ENCODE peak calls at places on chromosomes 12 and 14, in five cellular contexts. One of them, this sample, is unnamed.

GRCh38 chr12:113803829-113804140 is 162.3 kb downstream of the RBM19 start:
- DNase-seq in fibroblast of mammary gland: no peak
- DNase-seq in BJ: no peak
- DNase-seq in PC-3: no peak
- DNase-seq in SJCRH30: no peak
- DNase-seq in this sample: no peak

GRCh38 chr14:60970146-60970545 is 10.7 kb downstream of the TRMT5 start:
- DNase-seq in fibroblast of mammary gland: no peak
- DNase-seq in BJ: no peak
- DNase-seq in PC-3: no peak
- DNase-seq in SJCRH30: no peak
- DNase-seq in this sample: no peak

GRCh38 chr14:64238049-64238448 is 56.1 kb downstream of the ESR2 start:
- DNase-seq in fibroblast of mammary gland: no peak
- DNase-seq in BJ: no peak
- DNase-seq in PC-3: no peak
- DNase-seq in SJCRH30: no peak
- DNase-seq in this sample: no peak

GRCh38 chr14:92513966-92514843 is 624 bp downstream of the RIN3 start:
- DNase-seq in fibroblast of mammary gland: peak; percentile 32
- DNase-seq in BJ: no peak
- DNase-seq in PC-3: no peak
- DNase-seq in SJCRH30: no peak
- DNase-seq in this sample: no peak

GRCh38 chr14:33777651-33778050 is 173.2 kb downstream of the EGLN3 start:
- DNase-seq in fibroblast of mammary gland: no peak
- DNase-seq in BJ: no peak
- DNase-seq in PC-3: peak; percentile 73
- DNase-seq in SJCRH30: no peak
- DNase-seq in this sample: no peak

GRCh38 chr12:50614167-50614762 is 109.5 kb downstream of the DIP2B start:
- DNase-seq in fibroblast of mammary gland: peak; percentile 39
- DNase-seq in BJ: no peak
- DNase-seq in PC-3: no peak
- DNase-seq in SJCRH30: peak; percentile 24
- DNase-seq in this sample: no peak

GRCh38 chr14:105146976-105147700 is 21.4 kb downstream of the JAG2 start:
- DNase-seq in fibroblast of mammary gland: no peak
- DNase-seq in BJ: no peak
- DNase-seq in PC-3: no peak
- DNase-seq in SJCRH30: peak; percentile 2
- DNase-seq in this sample: no peak

GRCh38 chr12:121494093-121494787 is 86.6 kb downstream of the KDM2B start:
- DNase-seq in fibroblast of mammary gland: peak; percentile 45
- DNase-seq in BJ: no peak
- DNase-seq in PC-3: peak; percentile 53
- DNase-seq in SJCRH30: peak; percentile 39
- DNase-seq in this sample: peak; percentile 81

GRCh38 chr12:19035552-19035951 is 94.0 kb upstream of the PLEKHA5 start:
- DNase-seq in fibroblast of mammary gland: peak; percentile 89
- DNase-seq in BJ: peak; percentile 52
- DNase-seq in PC-3: no peak
- DNase-seq in SJCRH30: no peak
- DNase-seq in this sample: no peak

GRCh38 chr12:88494520-88494919 is 85.8 kb downstream of the KITLG start:
- DNase-seq in fibroblast of mammary gland: no peak
- DNase-seq in BJ: no peak
- DNase-seq in PC-3: no peak
- DNase-seq in SJCRH30: no peak
- DNase-seq in this sample: no peak

GRCh38 chr12:20718294-20718693 is 23.2 kb downstream of the SLCO1C1 start:
- DNase-seq in fibroblast of mammary gland: no peak
- DNase-seq in BJ: no peak
- DNase-seq in PC-3: no peak
- DNase-seq in SJCRH30: no peak
- DNase-seq in this sample: no peak

GRCh38 chr14:102768223-102769048 is 8.8 kb upstream of the TRAF3 start:
- DNase-seq in fibroblast of mammary gland: no peak
- DNase-seq in BJ: no peak
- DNase-seq in PC-3: no peak
- DNase-seq in SJCRH30: no peak
- DNase-seq in this sample: peak; percentile 90

GRCh38 chr14:102770910-102771543 is 6.2 kb upstream of the TRAF3 start:
- DNase-seq in fibroblast of mammary gland: no peak
- DNase-seq in BJ: no peak
- DNase-seq in PC-3: no peak
- DNase-seq in SJCRH30: no peak
- DNase-seq in this sample: no peak

GRCh38 chr14:102772781-102773570 is 4.3 kb upstream of the TRAF3 start:
- DNase-seq in fibroblast of mammary gland: no peak
- DNase-seq in BJ: no peak
- DNase-seq in PC-3: no peak
- DNase-seq in SJCRH30: no peak
- DNase-seq in this sample: peak; percentile 74

GRCh38 chr14:102769049-102769327 is 8.3 kb upstream of the TRAF3 start:
- DNase-seq in fibroblast of mammary gland: no peak
- DNase-seq in BJ: no peak
- DNase-seq in PC-3: no peak
- DNase-seq in SJCRH30: no peak
- DNase-seq in this sample: no peak

DNA sequence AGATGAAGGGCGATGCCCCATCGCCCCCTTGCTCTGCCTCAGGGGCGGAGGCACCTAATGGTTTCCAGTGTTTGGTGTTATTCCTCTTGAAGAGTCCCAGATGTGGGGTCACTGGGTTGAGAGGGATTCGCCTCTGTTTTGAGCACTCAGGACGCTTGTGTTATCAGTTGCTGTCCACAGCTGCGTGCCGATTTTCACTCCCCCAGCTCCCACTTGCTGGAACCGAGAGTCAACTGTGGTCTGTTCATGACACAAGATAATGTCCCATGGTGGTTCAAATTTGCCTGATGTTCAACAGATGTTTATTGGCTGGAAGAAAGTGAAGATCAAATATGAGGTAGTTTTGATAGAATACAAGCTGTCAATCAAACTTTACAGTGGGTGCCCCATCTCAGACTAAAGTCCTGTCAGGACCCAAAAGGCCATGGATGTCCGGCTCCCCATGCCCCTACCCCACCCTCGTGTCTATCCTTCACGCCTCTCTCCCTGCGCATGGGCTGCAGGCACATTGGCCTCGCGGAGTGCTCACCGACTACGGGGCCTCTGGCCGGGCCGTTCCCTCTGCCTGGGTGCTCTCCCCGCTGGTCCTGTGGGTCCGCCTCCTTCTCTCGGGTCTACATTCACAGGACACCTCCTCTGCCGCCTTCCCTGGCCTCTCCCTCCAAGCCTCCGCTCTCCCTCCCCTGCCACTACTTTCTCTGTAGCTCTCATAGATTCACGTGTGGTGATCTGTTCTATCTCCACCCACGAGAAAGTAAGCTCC is 6.9 kb upstream of the TRAF3 start:
- DNase-seq in fibroblast of mammary gland: no peak
- DNase-seq in BJ: no peak
- DNase-seq in PC-3: no peak
- DNase-seq in SJCRH30: no peak
- DNase-seq in this sample: no peak
- H3K4me3 ChIP-seq in fibroblast of mammary gland: no peak overlapping the region
- H3K4me3 ChIP-seq in BJ: no peak overlapping the region
- H3K4me3 ChIP-seq in PC-3: no peak overlapping the region
- H3K4me3 ChIP-seq in SJCRH30: no peak overlapping the region
- H3K4me3 ChIP-seq in this sample: no peak overlapping the region

GRCh38 chr14:21509432-21510143 is 1.6 kb downstream of the METTL3 start:
- DNase-seq in fibroblast of mammary gland: no peak
- DNase-seq in BJ: no peak
- DNase-seq in PC-3: no peak
- DNase-seq in SJCRH30: no peak
- DNase-seq in this sample: no peak
- H3K4me3 ChIP-seq in fibroblast of mammary gland: peak overlapping the region; percentile 97
- H3K4me3 ChIP-seq in BJ: no peak overlapping the region
- H3K4me3 ChIP-seq in PC-3: peak overlapping the region; percentile 96
- H3K4me3 ChIP-seq in SJCRH30: peak overlapping the region; percentile 88
- H3K4me3 ChIP-seq in this sample: peak overlapping the region; percentile 91

DNA sequence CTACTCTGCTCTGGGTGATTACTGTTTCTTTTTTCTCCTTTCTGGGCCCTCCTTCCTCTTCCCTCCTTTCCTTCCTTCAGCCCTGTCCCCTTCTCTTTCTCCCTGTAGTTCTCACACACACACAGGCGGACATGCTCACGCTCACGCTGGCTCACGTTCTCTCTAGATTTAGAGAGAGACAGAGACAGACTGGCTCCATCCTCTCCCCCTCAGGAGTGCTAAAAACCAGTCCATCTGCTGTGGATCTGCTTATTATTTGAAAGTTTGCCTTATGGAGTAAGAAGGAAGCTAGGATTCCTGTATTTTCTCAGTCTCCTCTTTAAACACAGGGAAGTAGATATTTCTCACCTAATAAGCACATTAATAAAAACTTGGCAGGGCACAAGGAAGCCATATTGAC is 48.1 kb downstream of the KCNA1 start:
- DNase-seq in fibroblast of mammary gland: no peak
- DNase-seq in BJ: no peak
- DNase-seq in PC-3: no peak
- DNase-seq in SJCRH30: no peak
- DNase-seq in this sample: no peak
- H3K4me3 ChIP-seq in fibroblast of mammary gland: no peak overlapping the region
- H3K4me3 ChIP-seq in BJ: no peak overlapping the region
- H3K4me3 ChIP-seq in PC-3: no peak overlapping the region
- H3K4me3 ChIP-seq in SJCRH30: no peak overlapping the region
- H3K4me3 ChIP-seq in this sample: no peak overlapping the region

DNA sequence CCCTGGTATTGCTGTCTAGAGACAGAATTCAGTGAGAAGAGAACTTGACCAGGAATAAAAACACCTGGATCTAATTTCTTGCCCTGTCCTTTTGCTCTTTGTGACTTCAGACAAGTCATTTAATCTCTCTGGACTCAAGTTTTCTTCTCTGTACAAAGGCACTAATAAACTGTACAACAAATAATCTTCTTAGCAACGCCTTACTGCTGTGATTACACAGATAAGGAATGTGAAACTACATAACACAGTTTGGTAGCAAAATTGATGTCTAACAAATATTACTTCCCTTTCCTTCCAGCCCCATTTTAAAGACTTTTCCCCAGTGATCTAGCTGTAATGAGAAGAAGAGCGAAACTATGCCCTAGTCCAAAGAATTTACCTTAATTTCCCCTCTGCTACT is 69.3 kb downstream of the BCAT1 start:
- DNase-seq in fibroblast of mammary gland: no peak
- DNase-seq in BJ: no peak
- DNase-seq in PC-3: no peak
- DNase-seq in SJCRH30: no peak
- DNase-seq in this sample: no peak
- H3K4me3 ChIP-seq in fibroblast of mammary gland: no peak overlapping the region
- H3K4me3 ChIP-seq in BJ: no peak overlapping the region
- H3K4me3 ChIP-seq in PC-3: no peak overlapping the region
- H3K4me3 ChIP-seq in SJCRH30: no peak overlapping the region
- H3K4me3 ChIP-seq in this sample: no peak overlapping the region

GRCh38 chr14:89720741-89721315 is 233.7 kb downstream of the EFCAB11 start:
- DNase-seq in fibroblast of mammary gland: no peak
- DNase-seq in BJ: no peak
- DNase-seq in PC-3: no peak
- DNase-seq in SJCRH30: peak; percentile 22
- DNase-seq in this sample: peak; percentile 47

GRCh38 chr14:89720076-89720687 is 234.3 kb downstream of the EFCAB11 start:
- DNase-seq in fibroblast of mammary gland: no peak
- DNase-seq in BJ: no peak
- DNase-seq in PC-3: no peak
- DNase-seq in SJCRH30: no peak
- DNase-seq in this sample: no peak

GRCh38 chr14:89721330-89721729 is 233.2 kb downstream of the EFCAB11 start:
- DNase-seq in fibroblast of mammary gland: no peak
- DNase-seq in BJ: no peak
- DNase-seq in PC-3: no peak
- DNase-seq in SJCRH30: no peak
- DNase-seq in this sample: no peak

GRCh38 chr14:89721991-89722390 is 232.5 kb downstream of the EFCAB11 start:
- DNase-seq in fibroblast of mammary gland: no peak
- DNase-seq in BJ: no peak
- DNase-seq in PC-3: no peak
- DNase-seq in SJCRH30: peak; percentile 13
- DNase-seq in this sample: no peak

DNA sequence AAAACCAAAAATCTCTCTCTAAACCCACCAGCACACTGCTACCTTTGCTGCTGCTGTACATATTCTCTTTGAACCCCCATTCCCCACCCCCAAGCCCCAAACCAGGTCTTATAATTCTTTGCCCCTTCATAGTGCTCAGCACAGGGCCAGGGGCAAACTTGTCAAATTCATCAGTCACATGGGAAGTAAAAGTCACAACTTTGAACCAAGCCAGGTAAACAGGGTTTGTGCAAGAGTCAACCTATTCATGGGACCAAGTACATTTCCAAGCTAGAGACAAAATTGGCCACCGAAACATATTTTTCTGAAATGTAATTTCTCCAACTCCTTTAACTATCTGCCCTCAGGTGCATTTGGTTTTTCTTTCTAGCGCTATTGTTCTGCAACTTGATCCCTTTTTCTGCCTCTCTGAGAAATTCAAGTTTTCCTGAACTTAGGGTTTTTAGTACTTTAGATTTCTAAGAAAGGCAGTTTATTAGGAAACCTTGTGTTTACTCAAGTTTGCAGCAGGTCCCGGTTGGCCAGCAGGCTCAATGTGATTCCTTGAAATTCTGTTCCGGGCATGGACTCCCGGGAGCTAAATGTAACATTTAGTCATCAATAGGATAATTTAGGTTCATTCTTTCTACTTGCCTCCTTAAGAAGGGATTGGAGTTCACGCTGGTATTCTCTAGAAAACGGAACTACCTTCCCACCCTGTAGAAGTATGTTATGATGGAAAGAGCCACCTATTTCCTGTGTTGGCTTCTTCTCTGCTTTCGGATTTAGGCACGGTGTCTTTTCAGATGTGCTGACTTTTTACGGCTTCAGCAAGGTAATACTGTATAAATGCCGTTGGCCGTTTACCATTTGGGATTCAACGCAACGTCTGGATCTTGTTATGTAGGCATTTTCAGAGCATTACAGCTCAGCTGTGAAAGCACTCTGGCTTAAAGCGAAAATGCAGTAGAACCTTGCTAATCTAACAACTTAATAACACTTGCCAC is 230.3 kb downstream of the EFCAB11 start:
- DNase-seq in fibroblast of mammary gland: peak; percentile 47
- DNase-seq in BJ: no peak
- DNase-seq in PC-3: no peak
- DNase-seq in SJCRH30: no peak
- DNase-seq in this sample: no peak
- H3K4me3 ChIP-seq in fibroblast of mammary gland: peak overlapping the region; percentile 8
- H3K4me3 ChIP-seq in BJ: peak overlapping the region; percentile 32
- H3K4me3 ChIP-seq in PC-3: no peak overlapping the region
- H3K4me3 ChIP-seq in SJCRH30: no peak overlapping the region
- H3K4me3 ChIP-seq in this sample: no peak overlapping the region